ENCODE peak calls at places on chromosome 5, in nine cellular contexts. X, M, J, A, K, O, I, W and P are unnamed samples.

GRCh38 chr5:176743828-176744583 is 66.4 kb upstream of the UNC5A start:
- DNase-seq in M (no peak), A (no peak), K (no peak), W (no peak), I (no peak), J (peak), X (no peak), O (no peak), P (no peak)

GRCh38 chr5:140311011-140311467 is 8.1 kb upstream of the PFDN1 start:
- DNase-seq in M (peak), O (no peak), J (no peak), W (no peak), X (no peak), A (no peak), K (peak), I (no peak), P (no peak)

GRCh38 chr5:64838803-64839202 is 70.1 kb downstream of the CWC27 start:
- DNase-seq in X (no peak), K (no peak), J (no peak), I (no peak), A (no peak), W (no peak), O (no peak), M (no peak), P (no peak)

GRCh38 chr5:374631-375335 is 53.3 kb downstream of the AHRR start:
- DNase-seq in M (no peak), O (no peak), K (no peak), A (no peak), W (no peak), X (no peak), I (no peak), J (no peak), P (no peak)

GRCh38 chr5:141494761-141495455 is 6.0 kb downstream of the PCDHGC5 start:
- DNase-seq in I (no peak), O (no peak), J (no peak), W (no peak), K (peak), M (no peak), A (no peak), X (no peak), P (no peak)

GRCh38 chr5:139461698-139462097 is 845 bp downstream of the ECSCR start:
- DNase-seq in W (no peak), M (peak), J (no peak), O (no peak), I (no peak), X (no peak), K (no peak), A (no peak), P (no peak)

GRCh38 chr5:133907075-133907474 is 61.4 kb downstream of the C5orf15 start:
- DNase-seq in I (peak), X (peak), W (no peak), M (no peak), J (no peak), A (no peak), O (no peak), K (no peak), P (no peak)

GRCh38 chr5:52024363-52024762 is 641.1 kb downstream of the ISL1 start:
- DNase-seq in O (no peak), X (no peak), W (no peak), A (no peak), J (no peak), K (no peak), M (no peak), I (no peak), P (no peak)

GRCh38 chr5:35048910-35049309 is 1.2 kb upstream of the AGXT2 start:
- DNase-seq in A (no peak), W (no peak), M (no peak), K (no peak), I (no peak), O (no peak), X (no peak), J (no peak), P (no peak)

GRCh38 chr5:111976705-111977104 is 219.7 kb upstream of the NREP start:
- DNase-seq in J (no peak), W (no peak), A (no peak), K (no peak), X (no peak), O (no peak), M (no peak), I (no peak), P (no peak)

GRCh38 chr5:23139338-23140171 is 286.4 kb upstream of the CDH12 start:
- DNase-seq in M (peak), A (no peak), W (no peak), O (no peak), K (peak), J (peak), X (peak), I (peak), P (no peak)

GRCh38 chr5:78108564-78108963 is 185.9 kb downstream of the AP3B1 start:
- DNase-seq in X (no peak), M (no peak), W (no peak), K (no peak), O (no peak), J (no peak), I (no peak), A (no peak), P (no peak)

GRCh38 chr5:66757219-66757833 is 161.1 kb downstream of the MAST4 start:
- DNase-seq in W (no peak), O (no peak), I (peak), X (peak), J (peak), A (peak), K (peak), M (peak), P (peak)